ENCODE peak calls at places on chromosomes 2 and 18, in seven cellular contexts. One of them, this sample, is unnamed. For H3K9me3, the result is how much of the 10 kb centered on the place peaks cover.

GRCh38 chr2:103132536-103133217 is 370.8 kb downstream of the TMEM182 start:
- DNase-seq in CD4-positive, alpha-beta T cell: no peak
- DNase-seq in lung: no peak
- DNase-seq in cardiac muscle cell: no peak
- DNase-seq in CD8-positive, alpha-beta T cell: no peak
- DNase-seq in H1: no peak
- DNase-seq in right lobe of liver: no peak
- DNase-seq in this sample: no peak

GRCh38 chr2:108364676-108365297 is 13.0 kb upstream of the SULT1C4 start:
- DNase-seq in H1: no peak
- DNase-seq in CD8-positive, alpha-beta T cell: no peak
- DNase-seq in cardiac muscle cell: peak
- DNase-seq in right lobe of liver: no peak
- DNase-seq in lung: no peak
- DNase-seq in CD4-positive, alpha-beta T cell: no peak
- DNase-seq in this sample: no peak

GRCh38 chr18:22872894-22873537 is 60.1 kb upstream of the RBBP8 start:
- DNase-seq in lung: no peak
- DNase-seq in right lobe of liver: no peak
- DNase-seq in H1: no peak
- DNase-seq in CD4-positive, alpha-beta T cell: no peak
- DNase-seq in CD8-positive, alpha-beta T cell: no peak
- DNase-seq in cardiac muscle cell: peak
- DNase-seq in this sample: no peak

GRCh38 chr18:35041752-35042379 is 653 bp downstream of the MAPRE2 start:
- DNase-seq in cardiac muscle cell: peak
- DNase-seq in H1: no peak
- DNase-seq in CD4-positive, alpha-beta T cell: no peak
- DNase-seq in lung: no peak
- DNase-seq in CD8-positive, alpha-beta T cell: no peak
- DNase-seq in right lobe of liver: no peak
- DNase-seq in this sample: no peak

GRCh38 chr2:46351388-46352141 is 54.4 kb downstream of the EPAS1 start:
- DNase-seq in CD8-positive, alpha-beta T cell: peak
- DNase-seq in H1: no peak
- DNase-seq in right lobe of liver: no peak
- DNase-seq in CD4-positive, alpha-beta T cell: peak
- DNase-seq in cardiac muscle cell: no peak
- DNase-seq in lung: no peak
- DNase-seq in this sample: no peak

GRCh38 chr2:222319576-222320440 is 21.0 kb upstream of the PAX3 start:
- DNase-seq in H1: peak
- DNase-seq in CD8-positive, alpha-beta T cell: no peak
- DNase-seq in right lobe of liver: peak
- DNase-seq in CD4-positive, alpha-beta T cell: peak
- DNase-seq in cardiac muscle cell: peak
- DNase-seq in lung: no peak
- DNase-seq in this sample: no peak

GRCh38 chr2:54191361-54192130 is 64.5 kb downstream of the TSPYL6 start:
- DNase-seq in right lobe of liver: no peak
- DNase-seq in H1: no peak
- DNase-seq in CD4-positive, alpha-beta T cell: no peak
- DNase-seq in CD8-positive, alpha-beta T cell: no peak
- DNase-seq in cardiac muscle cell: no peak
- DNase-seq in lung: no peak
- DNase-seq in this sample: no peak

GRCh38 chr2:191474459-191474858 is 203.5 kb upstream of the NABP1 start:
- DNase-seq in right lobe of liver: no peak
- DNase-seq in cardiac muscle cell: no peak
- DNase-seq in lung: no peak
- DNase-seq in H1: no peak
- DNase-seq in CD4-positive, alpha-beta T cell: no peak
- DNase-seq in CD8-positive, alpha-beta T cell: no peak
- DNase-seq in this sample: no peak

GRCh38 chr2:127597046-127597983 is 48.6 kb upstream of the GPR17 start:
- DNase-seq in CD8-positive, alpha-beta T cell: peak
- DNase-seq in lung: no peak
- DNase-seq in H1: no peak
- DNase-seq in cardiac muscle cell: no peak
- DNase-seq in right lobe of liver: no peak
- DNase-seq in CD4-positive, alpha-beta T cell: no peak
- DNase-seq in this sample: no peak

GRCh38 chr2:162061021-162061420 is 13.0 kb downstream of the DPP4 start:
- DNase-seq in cardiac muscle cell: no peak
- DNase-seq in CD8-positive, alpha-beta T cell: no peak
- DNase-seq in CD4-positive, alpha-beta T cell: no peak
- DNase-seq in right lobe of liver: no peak
- DNase-seq in lung: no peak
- DNase-seq in H1: no peak
- DNase-seq in this sample: no peak

GRCh38 chr2:28408764-28409599 is 16.3 kb downstream of the FOSL2 start:
- DNase-seq in right lobe of liver: no peak
- DNase-seq in H1: no peak
- DNase-seq in cardiac muscle cell: peak
- DNase-seq in CD4-positive, alpha-beta T cell: peak
- DNase-seq in lung: no peak
- DNase-seq in CD8-positive, alpha-beta T cell: peak
- DNase-seq in this sample: no peak

GRCh38 chr18:10689231-10689953 is 163.6 kb downstream of the NAPG start:
- DNase-seq in CD4-positive, alpha-beta T cell: no peak
- DNase-seq in right lobe of liver: no peak
- DNase-seq in H1: no peak
- DNase-seq in CD8-positive, alpha-beta T cell: no peak
- DNase-seq in lung: no peak
- DNase-seq in cardiac muscle cell: no peak
- DNase-seq in this sample: no peak

GRCh38 chr2:120338015-120338414 is 7.9 kb upstream of the INHBB start:
- DNase-seq in lung: no peak
- DNase-seq in CD4-positive, alpha-beta T cell: no peak
- DNase-seq in right lobe of liver: no peak
- DNase-seq in H1: no peak
- DNase-seq in cardiac muscle cell: no peak
- DNase-seq in CD8-positive, alpha-beta T cell: no peak
- DNase-seq in this sample: no peak

GRCh38 chr2:79734518-79734917 is 221.7 kb downstream of the CTNNA2 start:
- DNase-seq in lung: no peak
- DNase-seq in CD8-positive, alpha-beta T cell: no peak
- DNase-seq in cardiac muscle cell: no peak
- DNase-seq in H1: no peak
- DNase-seq in right lobe of liver: no peak
- DNase-seq in CD4-positive, alpha-beta T cell: no peak
- DNase-seq in this sample: no peak

GRCh38 chr2:240670402-240670801 is 12.3 kb downstream of the AQP12B start:
- DNase-seq in lung: no peak
- DNase-seq in H1: no peak
- DNase-seq in right lobe of liver: no peak
- DNase-seq in cardiac muscle cell: no peak
- DNase-seq in CD4-positive, alpha-beta T cell: no peak
- DNase-seq in CD8-positive, alpha-beta T cell: no peak
- DNase-seq in this sample: no peak

GRCh38 chr2:113895301-113895700 is 5.4 kb downstream of the ACTR3 start:
- DNase-seq in CD8-positive, alpha-beta T cell: no peak
- DNase-seq in H1: no peak
- DNase-seq in lung: no peak
- DNase-seq in cardiac muscle cell: no peak
- DNase-seq in right lobe of liver: no peak
- DNase-seq in CD4-positive, alpha-beta T cell: no peak
- DNase-seq in this sample: no peak

GRCh38 chr2:73984203-73984921 is at the start of gene TET3:
- DNase-seq in CD8-positive, alpha-beta T cell: peak
- DNase-seq in CD4-positive, alpha-beta T cell: no peak
- DNase-seq in cardiac muscle cell: no peak
- DNase-seq in right lobe of liver: peak
- DNase-seq in lung: no peak
- DNase-seq in H1: peak
- DNase-seq in this sample: no peak

GRCh38 chr18:61713502-61713901 is 179.3 kb downstream of the RNF152 start:
- DNase-seq in CD8-positive, alpha-beta T cell: no peak
- DNase-seq in lung: no peak
- DNase-seq in right lobe of liver: no peak
- DNase-seq in cardiac muscle cell: no peak
- DNase-seq in H1: no peak
- DNase-seq in CD4-positive, alpha-beta T cell: no peak
- DNase-seq in this sample: no peak

GRCh38 chr2:27977623-27978312 is 87.2 kb downstream of the BABAM2 start:
- DNase-seq in H1: no peak
- DNase-seq in cardiac muscle cell: peak
- DNase-seq in CD8-positive, alpha-beta T cell: no peak
- DNase-seq in lung: no peak
- DNase-seq in right lobe of liver: no peak
- DNase-seq in CD4-positive, alpha-beta T cell: no peak
- DNase-seq in this sample: no peak

GRCh38 chr2:42841344-42841743 is 49.0 kb upstream of the HAAO start:
- DNase-seq in cardiac muscle cell: no peak
- DNase-seq in right lobe of liver: no peak
- DNase-seq in H1: no peak
- DNase-seq in lung: no peak
- DNase-seq in CD4-positive, alpha-beta T cell: no peak
- DNase-seq in CD8-positive, alpha-beta T cell: no peak
- DNase-seq in this sample: no peak

GRCh38 chr2:47198985-47199451 is 43.9 kb upstream of the STPG4 start:
- DNase-seq in CD4-positive, alpha-beta T cell: no peak
- DNase-seq in H1: peak
- DNase-seq in CD8-positive, alpha-beta T cell: no peak
- DNase-seq in right lobe of liver: no peak
- DNase-seq in cardiac muscle cell: peak
- DNase-seq in lung: no peak
- DNase-seq in this sample: no peak

GRCh38 chr2:28506112-28506511 is 10.3 kb downstream of the PLB1 start:
- DNase-seq in CD4-positive, alpha-beta T cell: no peak
- DNase-seq in CD8-positive, alpha-beta T cell: no peak
- DNase-seq in right lobe of liver: no peak
- DNase-seq in lung: no peak
- DNase-seq in H1: no peak
- DNase-seq in cardiac muscle cell: no peak
- DNase-seq in this sample: no peak

GRCh38 chr2:205660521-205661124 is 21.7 kb upstream of the NRP2 start:
- DNase-seq in H1: peak
- DNase-seq in CD8-positive, alpha-beta T cell: peak
- DNase-seq in cardiac muscle cell: peak
- DNase-seq in lung: no peak
- DNase-seq in CD4-positive, alpha-beta T cell: no peak
- DNase-seq in right lobe of liver: no peak
- DNase-seq in this sample: no peak

GRCh38 chr2:109448946-109449788 is 164.6 kb downstream of the SEPTIN10 start:
- DNase-seq in CD4-positive, alpha-beta T cell: no peak
- DNase-seq in lung: peak
- DNase-seq in H1: no peak
- DNase-seq in right lobe of liver: peak
- DNase-seq in CD8-positive, alpha-beta T cell: no peak
- DNase-seq in cardiac muscle cell: peak
- DNase-seq in this sample: no peak

GRCh38 chr18:44626807-44627206 is 53.9 kb upstream of the SETBP1 start:
- DNase-seq in CD4-positive, alpha-beta T cell: no peak
- DNase-seq in cardiac muscle cell: peak
- DNase-seq in CD8-positive, alpha-beta T cell: no peak
- DNase-seq in H1: no peak
- DNase-seq in lung: no peak
- DNase-seq in right lobe of liver: no peak
- DNase-seq in this sample: no peak

GRCh38 chr2:159083601-159084000 is 115.2 kb downstream of the TANC1 start:
- DNase-seq in CD8-positive, alpha-beta T cell: no peak
- DNase-seq in H1: no peak
- DNase-seq in CD4-positive, alpha-beta T cell: no peak
- DNase-seq in cardiac muscle cell: peak
- DNase-seq in lung: no peak
- DNase-seq in right lobe of liver: no peak
- DNase-seq in this sample: no peak

GRCh38 chr2:186308347-186308746 is 177.7 kb upstream of the ZC3H15 start:
- DNase-seq in H1: no peak
- DNase-seq in CD8-positive, alpha-beta T cell: no peak
- DNase-seq in CD4-positive, alpha-beta T cell: no peak
- DNase-seq in cardiac muscle cell: peak
- DNase-seq in right lobe of liver: no peak
- DNase-seq in lung: no peak
- DNase-seq in this sample: no peak

GRCh38 chr2:186307871-186308270 is 178.2 kb upstream of the ZC3H15 start:
- DNase-seq in CD8-positive, alpha-beta T cell: no peak
- DNase-seq in cardiac muscle cell: no peak
- DNase-seq in H1: no peak
- DNase-seq in lung: no peak
- DNase-seq in CD4-positive, alpha-beta T cell: no peak
- DNase-seq in right lobe of liver: no peak
- DNase-seq in this sample: no peak

GRCh38 chr2:186306754-186307153 is 179.3 kb upstream of the ZC3H15 start:
- DNase-seq in H1: no peak
- DNase-seq in cardiac muscle cell: no peak
- DNase-seq in lung: no peak
- DNase-seq in right lobe of liver: no peak
- DNase-seq in CD8-positive, alpha-beta T cell: no peak
- DNase-seq in CD4-positive, alpha-beta T cell: no peak
- DNase-seq in this sample: no peak

GRCh38 chr2:186304064-186304463 is 182.0 kb upstream of the ZC3H15 start:
- DNase-seq in CD4-positive, alpha-beta T cell: no peak
- DNase-seq in CD8-positive, alpha-beta T cell: no peak
- DNase-seq in right lobe of liver: no peak
- DNase-seq in H1: no peak
- DNase-seq in lung: no peak
- DNase-seq in cardiac muscle cell: no peak
- DNase-seq in this sample: no peak

GRCh38 chr2:186309901-186310300 is 176.2 kb upstream of the ZC3H15 start:
- DNase-seq in right lobe of liver: no peak
- DNase-seq in CD4-positive, alpha-beta T cell: no peak
- DNase-seq in H1: no peak
- DNase-seq in cardiac muscle cell: peak
- DNase-seq in lung: no peak
- DNase-seq in CD8-positive, alpha-beta T cell: no peak
- DNase-seq in this sample: no peak
- H3K9me3 ChIP-seq in right lobe of liver: under half
- H3K9me3 ChIP-seq in CD4-positive, alpha-beta T cell: under half
- H3K9me3 ChIP-seq in H1: under half
- H3K9me3 ChIP-seq in cardiac muscle cell: under half
- H3K9me3 ChIP-seq in lung: under half
- H3K9me3 ChIP-seq in CD8-positive, alpha-beta T cell: under half
- H3K9me3 ChIP-seq in this sample: under half

GRCh38 chr2:173346035-173346434 is 8.6 kb upstream of the CDCA7 start:
- DNase-seq in right lobe of liver: no peak
- DNase-seq in H1: no peak
- DNase-seq in CD4-positive, alpha-beta T cell: no peak
- DNase-seq in cardiac muscle cell: no peak
- DNase-seq in CD8-positive, alpha-beta T cell: no peak
- DNase-seq in lung: no peak
- DNase-seq in this sample: no peak
- H3K9me3 ChIP-seq in right lobe of liver: under half
- H3K9me3 ChIP-seq in H1: under half
- H3K9me3 ChIP-seq in CD4-positive, alpha-beta T cell: under half
- H3K9me3 ChIP-seq in cardiac muscle cell: under half
- H3K9me3 ChIP-seq in CD8-positive, alpha-beta T cell: under half
- H3K9me3 ChIP-seq in lung: under half
- H3K9me3 ChIP-seq in this sample: under half

GRCh38 chr2:67039058-67039457 is 358.1 kb upstream of the ETAA1 start:
- DNase-seq in CD4-positive, alpha-beta T cell: no peak
- DNase-seq in cardiac muscle cell: no peak
- DNase-seq in lung: no peak
- DNase-seq in right lobe of liver: no peak
- DNase-seq in CD8-positive, alpha-beta T cell: no peak
- DNase-seq in H1: no peak
- DNase-seq in this sample: no peak
- H3K9me3 ChIP-seq in CD4-positive, alpha-beta T cell: under half
- H3K9me3 ChIP-seq in cardiac muscle cell: under half
- H3K9me3 ChIP-seq in lung: under half
- H3K9me3 ChIP-seq in right lobe of liver: under half
- H3K9me3 ChIP-seq in CD8-positive, alpha-beta T cell: under half
- H3K9me3 ChIP-seq in H1: under half
- H3K9me3 ChIP-seq in this sample: under half

GRCh38 chr2:63632382-63632781 is 43.6 kb downstream of the MDH1 start:
- DNase-seq in cardiac muscle cell: no peak
- DNase-seq in CD8-positive, alpha-beta T cell: no peak
- DNase-seq in CD4-positive, alpha-beta T cell: no peak
- DNase-seq in H1: no peak
- DNase-seq in lung: no peak
- DNase-seq in right lobe of liver: no peak
- DNase-seq in this sample: no peak
- H3K9me3 ChIP-seq in cardiac muscle cell: under half
- H3K9me3 ChIP-seq in CD8-positive, alpha-beta T cell: under half
- H3K9me3 ChIP-seq in CD4-positive, alpha-beta T cell: under half
- H3K9me3 ChIP-seq in H1: under half
- H3K9me3 ChIP-seq in lung: under half
- H3K9me3 ChIP-seq in right lobe of liver: under half
- H3K9me3 ChIP-seq in this sample: under half